ENCODE peak calls at places on chromosomes 13 and 19, in seven cellular contexts. One of them, this sample, is unnamed.
A peak's percentile ranks its signal among the peaks of the same experiment; 100 is the strongest.

GRCh38 chr13:64817721-64818120 is 2412.4 kb downstream of the PCDH9 start:
- DNase-seq in uterus: no peak
- DNase-seq in fibroblast of villous mesenchyme: no peak
- DNase-seq in DND-41: no peak
- DNase-seq in pancreas: no peak
- DNase-seq in skeletal muscle cell: no peak
- DNase-seq in neural progenitor cell: no peak
- DNase-seq in this sample: no peak

GRCh38 chr13:91185294-91185863 is 162.1 kb upstream of the MIR17HG start:
- DNase-seq in neural progenitor cell: peak; percentile 29
- DNase-seq in fibroblast of villous mesenchyme: no peak
- DNase-seq in uterus: no peak
- DNase-seq in pancreas: no peak
- DNase-seq in DND-41: no peak
- DNase-seq in skeletal muscle cell: no peak
- DNase-seq in this sample: no peak

GRCh38 chr19:49387936-49388372 is at the start of gene KASH5:
- DNase-seq in uterus: peak; percentile 69
- DNase-seq in fibroblast of villous mesenchyme: peak; percentile 83
- DNase-seq in pancreas: peak; percentile 81
- DNase-seq in DND-41: no peak
- DNase-seq in skeletal muscle cell: no peak
- DNase-seq in neural progenitor cell: no peak
- DNase-seq in this sample: no peak

GRCh38 chr19:40466219-40467006 is at the start of gene SPTBN4:
- DNase-seq in uterus: peak; percentile 48
- DNase-seq in DND-41: no peak
- DNase-seq in skeletal muscle cell: no peak
- DNase-seq in pancreas: peak; percentile 42
- DNase-seq in fibroblast of villous mesenchyme: no peak
- DNase-seq in neural progenitor cell: peak; percentile 10
- DNase-seq in this sample: peak; percentile 76

GRCh38 chr19:49338691-49339363 is 3.6 kb downstream of the CD37 start:
- DNase-seq in skeletal muscle cell: no peak
- DNase-seq in neural progenitor cell: peak; percentile 98
- DNase-seq in DND-41: no peak
- DNase-seq in uterus: peak; percentile 75
- DNase-seq in pancreas: peak; percentile 97
- DNase-seq in fibroblast of villous mesenchyme: peak; percentile 19
- DNase-seq in this sample: peak; percentile 92

GRCh38 chr19:30253581-30253996 is 118.6 kb upstream of the ZNF536 start:
- DNase-seq in DND-41: no peak
- DNase-seq in uterus: no peak
- DNase-seq in fibroblast of villous mesenchyme: no peak
- DNase-seq in skeletal muscle cell: peak; percentile 1
- DNase-seq in neural progenitor cell: peak; percentile 42
- DNase-seq in pancreas: no peak
- DNase-seq in this sample: no peak

GRCh38 chr13:102729560-102730275 is 34.9 kb upstream of the METTL21C start:
- DNase-seq in fibroblast of villous mesenchyme: peak; percentile 42
- DNase-seq in neural progenitor cell: no peak
- DNase-seq in skeletal muscle cell: no peak
- DNase-seq in pancreas: no peak
- DNase-seq in DND-41: no peak
- DNase-seq in uterus: no peak
- DNase-seq in this sample: no peak

GRCh38 chr13:52809310-52809769 is 39.1 kb downstream of the PCDH8 start:
- DNase-seq in uterus: no peak
- DNase-seq in fibroblast of villous mesenchyme: peak; percentile 57
- DNase-seq in neural progenitor cell: peak; percentile 80
- DNase-seq in pancreas: peak; percentile 50
- DNase-seq in DND-41: peak; percentile 84
- DNase-seq in skeletal muscle cell: peak; percentile 17
- DNase-seq in this sample: no peak

GRCh38 chr13:42333613-42334328 is 61.8 kb downstream of the AKAP11 start:
- DNase-seq in uterus: no peak
- DNase-seq in neural progenitor cell: peak; percentile 62
- DNase-seq in pancreas: no peak
- DNase-seq in fibroblast of villous mesenchyme: peak; percentile 61
- DNase-seq in skeletal muscle cell: peak; percentile 31
- DNase-seq in DND-41: no peak
- DNase-seq in this sample: no peak

GRCh38 chr13:113401452-113402415 is 37.8 kb upstream of the GRTP1 start:
- DNase-seq in pancreas: no peak
- DNase-seq in DND-41: no peak
- DNase-seq in fibroblast of villous mesenchyme: no peak
- DNase-seq in neural progenitor cell: no peak
- DNase-seq in uterus: no peak
- DNase-seq in skeletal muscle cell: no peak
- DNase-seq in this sample: peak; percentile 69

GRCh38 chr13:86900906-86901305 is 770.3 kb upstream of the SLITRK5 start:
- DNase-seq in neural progenitor cell: no peak
- DNase-seq in uterus: no peak
- DNase-seq in fibroblast of villous mesenchyme: no peak
- DNase-seq in pancreas: no peak
- DNase-seq in DND-41: no peak
- DNase-seq in skeletal muscle cell: no peak
- DNase-seq in this sample: no peak

GRCh38 chr19:2215281-2215751 is 20.8 kb downstream of the PLEKHJ1 start:
- DNase-seq in neural progenitor cell: peak; percentile 44
- DNase-seq in skeletal muscle cell: no peak
- DNase-seq in uterus: no peak
- DNase-seq in pancreas: no peak
- DNase-seq in DND-41: no peak
- DNase-seq in fibroblast of villous mesenchyme: no peak
- DNase-seq in this sample: no peak

GRCh38 chr13:100646030-100646673 is 28.4 kb downstream of the TMTC4 start:
- DNase-seq in skeletal muscle cell: peak; percentile 12
- DNase-seq in neural progenitor cell: peak; percentile 59
- DNase-seq in fibroblast of villous mesenchyme: peak; percentile 42
- DNase-seq in uterus: no peak
- DNase-seq in DND-41: no peak
- DNase-seq in pancreas: no peak
- DNase-seq in this sample: no peak

GRCh38 chr19:54607782-54608150 is 14.3 kb downstream of the LILRA1 start:
- DNase-seq in DND-41: no peak
- DNase-seq in skeletal muscle cell: no peak
- DNase-seq in pancreas: no peak
- DNase-seq in uterus: no peak
- DNase-seq in fibroblast of villous mesenchyme: no peak
- DNase-seq in neural progenitor cell: no peak
- DNase-seq in this sample: no peak

GRCh38 chr19:54608792-54609191 is 15.4 kb downstream of the LILRA1 start:
- DNase-seq in uterus: no peak
- DNase-seq in pancreas: no peak
- DNase-seq in DND-41: no peak
- DNase-seq in neural progenitor cell: no peak
- DNase-seq in fibroblast of villous mesenchyme: no peak
- DNase-seq in skeletal muscle cell: no peak
- DNase-seq in this sample: no peak

GRCh38 chr19:54608205-54608604 is 14.8 kb downstream of the LILRA1 start:
- DNase-seq in pancreas: no peak
- DNase-seq in DND-41: no peak
- DNase-seq in neural progenitor cell: no peak
- DNase-seq in uterus: no peak
- DNase-seq in skeletal muscle cell: no peak
- DNase-seq in fibroblast of villous mesenchyme: no peak
- DNase-seq in this sample: no peak

GRCh38 chr19:54606230-54606629 is 12.8 kb downstream of the LILRA1 start:
- DNase-seq in skeletal muscle cell: no peak
- DNase-seq in neural progenitor cell: no peak
- DNase-seq in DND-41: no peak
- DNase-seq in fibroblast of villous mesenchyme: no peak
- DNase-seq in pancreas: no peak
- DNase-seq in uterus: no peak
- DNase-seq in this sample: no peak

DNA sequence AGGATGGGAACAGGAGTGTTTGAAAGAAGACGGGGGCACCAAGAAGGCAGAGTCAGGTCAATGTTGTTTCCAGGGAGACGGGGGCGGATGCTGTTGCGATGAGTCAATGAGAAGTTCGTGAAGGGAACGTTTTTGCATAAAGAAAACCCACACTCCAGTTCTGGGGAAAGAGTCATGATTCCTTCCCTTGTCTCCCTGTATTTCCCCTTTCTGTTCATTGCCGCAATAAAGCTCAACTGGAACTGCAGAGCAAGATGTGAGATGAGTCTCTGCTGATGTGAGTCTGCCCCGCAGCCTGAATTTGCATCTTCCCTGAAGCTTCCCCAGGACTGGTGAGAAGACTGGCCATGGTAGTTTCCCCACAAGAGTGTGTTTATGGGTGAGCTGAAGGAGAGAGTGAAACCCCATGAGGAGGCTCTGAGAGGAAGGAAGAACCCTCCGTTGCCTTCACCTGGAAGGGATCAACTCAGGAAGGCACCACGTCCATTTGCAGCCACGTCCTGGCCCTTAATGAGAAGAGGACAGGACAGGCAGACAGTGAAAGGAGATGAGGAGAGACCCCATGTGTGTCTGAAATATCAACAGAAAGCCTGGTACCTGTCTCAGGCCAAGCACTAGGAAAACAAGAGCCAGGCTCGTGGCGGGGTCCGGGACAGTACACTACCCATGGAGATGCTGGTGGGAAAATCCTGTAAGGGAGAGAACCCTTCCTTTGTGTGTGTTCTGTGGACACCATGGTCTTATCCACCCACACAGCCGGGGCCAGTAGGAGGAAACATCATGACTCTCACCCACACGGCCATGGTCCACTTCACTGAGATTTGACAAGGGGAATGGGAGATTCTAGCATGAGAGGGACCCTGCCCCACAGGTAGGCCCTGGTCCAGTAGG is 13.7 kb downstream of the LILRA1 start:
- DNase-seq in skeletal muscle cell: no peak
- DNase-seq in fibroblast of villous mesenchyme: no peak
- DNase-seq in uterus: no peak
- DNase-seq in DND-41: no peak
- DNase-seq in pancreas: no peak
- DNase-seq in neural progenitor cell: no peak
- DNase-seq in this sample: no peak
- H3K4me3 ChIP-seq in skeletal muscle cell: no peak overlapping the region
- H3K4me3 ChIP-seq in fibroblast of villous mesenchyme: no peak overlapping the region
- H3K4me3 ChIP-seq in uterus: no peak overlapping the region
- H3K4me3 ChIP-seq in DND-41: no peak overlapping the region
- H3K4me3 ChIP-seq in pancreas: no peak overlapping the region
- H3K4me3 ChIP-seq in neural progenitor cell: no peak overlapping the region
- H3K4me3 ChIP-seq in this sample: no peak overlapping the region

GRCh38 chr19:3282564-3282963 is 58.1 kb downstream of the CELF5 start:
- DNase-seq in neural progenitor cell: no peak
- DNase-seq in pancreas: no peak
- DNase-seq in skeletal muscle cell: no peak
- DNase-seq in fibroblast of villous mesenchyme: no peak
- DNase-seq in uterus: no peak
- DNase-seq in DND-41: no peak
- DNase-seq in this sample: no peak

GRCh38 chr19:3283246-3283751 is 58.8 kb downstream of the CELF5 start:
- DNase-seq in fibroblast of villous mesenchyme: no peak
- DNase-seq in neural progenitor cell: no peak
- DNase-seq in skeletal muscle cell: no peak
- DNase-seq in DND-41: no peak
- DNase-seq in pancreas: no peak
- DNase-seq in uterus: no peak
- DNase-seq in this sample: no peak

GRCh38 chr19:3284759-3285646 is 60.5 kb downstream of the CELF5 start:
- DNase-seq in pancreas: peak; percentile 99
- DNase-seq in uterus: peak; percentile 31
- DNase-seq in neural progenitor cell: peak; percentile 97
- DNase-seq in skeletal muscle cell: no peak
- DNase-seq in DND-41: peak; percentile 56
- DNase-seq in fibroblast of villous mesenchyme: peak; percentile 46
- DNase-seq in this sample: peak; percentile 85

GRCh38 chr19:3285647-3286176 is 61.3 kb downstream of the CELF5 start:
- DNase-seq in pancreas: no peak
- DNase-seq in skeletal muscle cell: no peak
- DNase-seq in fibroblast of villous mesenchyme: no peak
- DNase-seq in DND-41: no peak
- DNase-seq in uterus: no peak
- DNase-seq in neural progenitor cell: no peak
- DNase-seq in this sample: no peak

DNA sequence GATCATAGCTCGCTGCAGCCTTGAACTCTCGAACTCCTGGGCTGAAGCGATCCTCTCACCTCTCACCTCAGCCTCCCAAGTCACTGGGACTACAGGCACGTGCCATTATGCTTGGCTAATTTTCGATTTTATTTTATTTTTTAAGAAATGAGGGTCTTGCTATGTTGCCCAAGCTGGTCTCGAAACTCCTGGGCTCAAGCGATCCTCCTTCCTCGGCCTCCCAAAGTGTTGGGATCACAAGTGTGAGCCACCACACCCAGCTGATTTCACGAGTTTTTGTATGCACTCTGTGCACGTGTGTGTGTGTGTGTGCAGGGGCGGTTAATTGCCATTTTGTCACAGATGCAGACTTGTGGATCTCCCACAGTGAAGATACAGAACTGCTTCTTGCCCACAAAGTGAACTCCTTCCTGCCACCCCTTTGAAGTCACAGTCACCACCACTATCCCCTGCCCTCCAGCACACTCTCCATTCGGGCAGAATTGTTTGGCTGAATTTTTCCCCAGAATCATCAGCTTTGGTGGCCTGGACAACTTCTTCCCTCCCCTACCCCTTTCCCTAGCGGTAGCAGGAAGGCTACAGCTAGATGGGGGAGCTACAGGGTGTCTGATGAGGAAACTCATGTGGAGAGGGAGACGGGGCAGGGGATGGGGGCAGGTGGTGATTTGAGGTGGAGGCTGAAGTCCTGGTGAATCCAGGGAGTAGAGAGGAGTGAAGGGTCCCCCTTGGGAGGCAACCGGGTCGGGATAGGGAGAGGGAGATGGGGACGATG is 59.6 kb downstream of the CELF5 start:
- DNase-seq in uterus: no peak
- DNase-seq in pancreas: no peak
- DNase-seq in fibroblast of villous mesenchyme: no peak
- DNase-seq in DND-41: no peak
- DNase-seq in neural progenitor cell: no peak
- DNase-seq in skeletal muscle cell: no peak
- DNase-seq in this sample: no peak
- H3K4me3 ChIP-seq in uterus: no peak overlapping the region
- H3K4me3 ChIP-seq in pancreas: no peak overlapping the region
- H3K4me3 ChIP-seq in fibroblast of villous mesenchyme: no peak overlapping the region
- H3K4me3 ChIP-seq in DND-41: no peak overlapping the region
- H3K4me3 ChIP-seq in neural progenitor cell: peak overlapping the region; percentile 46
- H3K4me3 ChIP-seq in skeletal muscle cell: no peak overlapping the region
- H3K4me3 ChIP-seq in this sample: no peak overlapping the region

DNA sequence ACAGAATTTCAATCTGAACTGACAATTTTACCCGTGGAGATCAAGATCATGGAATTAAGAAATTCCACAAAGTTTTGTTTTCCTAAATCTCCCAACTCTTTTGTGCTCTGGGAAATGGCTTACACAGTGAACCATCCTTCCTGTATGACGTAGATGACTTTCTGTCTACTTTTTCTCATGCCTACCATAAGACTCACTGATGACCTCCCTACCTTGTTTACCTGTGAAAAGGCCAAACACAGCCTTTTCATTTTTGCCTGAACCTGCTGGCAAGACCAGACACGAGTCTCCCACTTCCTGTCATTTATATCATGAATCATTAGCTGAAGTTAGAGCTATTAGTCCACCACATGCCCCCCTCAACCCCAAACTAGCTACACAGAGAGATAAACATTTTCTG is 4.6 kb upstream of the KBTBD6 start:
- DNase-seq in pancreas: no peak
- DNase-seq in DND-41: no peak
- DNase-seq in fibroblast of villous mesenchyme: peak; percentile 25
- DNase-seq in skeletal muscle cell: no peak
- DNase-seq in uterus: no peak
- DNase-seq in neural progenitor cell: no peak
- DNase-seq in this sample: no peak
- H3K4me3 ChIP-seq in pancreas: no peak overlapping the region
- H3K4me3 ChIP-seq in DND-41: no peak overlapping the region
- H3K4me3 ChIP-seq in fibroblast of villous mesenchyme: no peak overlapping the region
- H3K4me3 ChIP-seq in skeletal muscle cell: no peak overlapping the region
- H3K4me3 ChIP-seq in uterus: no peak overlapping the region
- H3K4me3 ChIP-seq in neural progenitor cell: no peak overlapping the region
- H3K4me3 ChIP-seq in this sample: no peak overlapping the region

GRCh38 chr19:45876411-45877197 is 9.3 kb downstream of the IRF2BP1 start:
- DNase-seq in DND-41: no peak
- DNase-seq in fibroblast of villous mesenchyme: peak; percentile 27
- DNase-seq in uterus: no peak
- DNase-seq in skeletal muscle cell: no peak
- DNase-seq in neural progenitor cell: peak; percentile 61
- DNase-seq in pancreas: peak; percentile 84
- DNase-seq in this sample: no peak
- H3K4me3 ChIP-seq in DND-41: no peak overlapping the region
- H3K4me3 ChIP-seq in fibroblast of villous mesenchyme: peak overlapping the region; percentile 15
- H3K4me3 ChIP-seq in uterus: no peak overlapping the region
- H3K4me3 ChIP-seq in skeletal muscle cell: peak overlapping the region; percentile 11
- H3K4me3 ChIP-seq in neural progenitor cell: peak overlapping the region; percentile 34
- H3K4me3 ChIP-seq in pancreas: no peak overlapping the region
- H3K4me3 ChIP-seq in this sample: peak overlapping the region; percentile 41